ENCODE peak calls at places on chromosome 3, in nine cellular contexts. G is HS-27A, K is nephron progenitor cell, Z is neuronal stem cell, M is transverse colon, F is GM06990, L is RCC 7860, I is cortex of kidney, T is AG09319. X is an unnamed sample.

GRCh38 chr3:48425281-48425812 is 4.5 kb downstream of the PLXNB1 start:
- DNase-seq in G (no peak), K (peak), Z (no peak), M (no peak), F (no peak), L (no peak), I (no peak), T (no peak), X (no peak)

GRCh38 chr3:196120291-196120951 is 38.5 kb upstream of the TFRC start:
- DNase-seq in G (no peak), K (no peak), Z (no peak), M (no peak), F (no peak), L (no peak), I (no peak), T (no peak), X (no peak)

GRCh38 chr3:176906046-176906905 is 291.0 kb downstream of the TBL1XR1 start:
- DNase-seq in G (peak), K (no peak), Z (no peak), M (no peak), F (no peak), L (peak), I (no peak), T (no peak), X (no peak)

GRCh38 chr3:195388380-195388779 is 54.4 kb downstream of the ACAP2 start:
- DNase-seq in G (no peak), K (no peak), Z (no peak), M (peak), F (no peak), L (no peak), I (no peak), T (no peak), X (no peak)

GRCh38 chr3:7787871-7788828 is 713.5 kb upstream of the LMCD1 start:
- DNase-seq in G (no peak), K (no peak), Z (no peak), M (no peak), F (no peak), L (peak), I (no peak), T (no peak), X (no peak)

GRCh38 chr3:31252216-31253185 is 280.2 kb upstream of the STT3B start:
- DNase-seq in G (no peak), K (no peak), Z (no peak), M (no peak), F (no peak), L (no peak), I (no peak), T (no peak), X (no peak)

GRCh38 chr3:101229681-101230080 is 90.7 kb downstream of the IMPG2 start:
- DNase-seq in G (no peak), K (no peak), Z (no peak), M (no peak), F (no peak), L (no peak), I (no peak), T (no peak), X (no peak)

GRCh38 chr3:67384790-67385397 is 269.5 kb downstream of the SUCLG2 start:
- DNase-seq in G (peak), K (peak), Z (peak), M (no peak), F (no peak), L (peak), I (no peak), T (peak), X (no peak)

GRCh38 chr3:16795601-16796000 is 89.2 kb upstream of the PLCL2 start:
- DNase-seq in G (no peak), K (no peak), Z (no peak), M (no peak), F (no peak), L (no peak), I (no peak), T (no peak), X (no peak)

GRCh38 chr3:62990704-62991413 is 115.6 kb upstream of the CADPS start:
- DNase-seq in G (no peak), K (no peak), Z (no peak), M (no peak), F (no peak), L (no peak), I (no peak), T (no peak), X (no peak)

GRCh38 chr3:115217292-115217677 is 70.2 kb upstream of the ZBTB20 start:
- DNase-seq in G (no peak), K (no peak), Z (no peak), M (no peak), F (no peak), L (no peak), I (no peak), T (no peak), X (no peak)

GRCh38 chr3:99602183-99602582 is 36.2 kb upstream of the COL8A1 start:
- DNase-seq in G (no peak), K (no peak), Z (no peak), M (no peak), F (no peak), L (no peak), I (no peak), T (no peak), X (no peak)

GRCh38 chr3:41792806-41793205 is 169.1 kb downstream of the ULK4 start:
- DNase-seq in G (no peak), K (no peak), Z (no peak), M (no peak), F (no peak), L (no peak), I (no peak), T (no peak), X (no peak)